ENCODE peak calls at places on chromosomes 4 and X, in eight cellular contexts. B is transverse colon, N is bronchial epithelial cell, A is Panc1, T is A549, P is breast epithelium, G is BE2C, K is OCI-LY7. D is an unnamed sample.

GRCh38 chr4:112119358-112119783 is 25.9 kb upstream of the FAM241A start:
- DNase-seq in K (no peak), A (no peak), N (no peak), T (no peak), P (no peak), B (no peak), G (no peak), D (no peak)

GRCh38 chrX:154374361-154375155 is at the start of gene FLNA:
- DNase-seq in G (peak; percentile 43), A (no peak), N (no peak), T (no peak), B (peak; percentile 58), P (no peak), K (no peak), D (no peak)

GRCh38 chr4:173017802-173018201 is 150.8 kb upstream of the GALNT7 start:
- DNase-seq in N (no peak), K (no peak), T (no peak), A (no peak), B (no peak), G (no peak), P (no peak), D (no peak)

GRCh38 chr4:152436384-152436783 is 99.5 kb downstream of the FBXW7 start:
- DNase-seq in A (no peak), P (no peak), G (no peak), B (no peak), N (no peak), K (peak; percentile 19), T (no peak), D (no peak)

GRCh38 chrX:9581771-9582396 is 117.0 kb downstream of the TBL1X start:
- DNase-seq in G (no peak), A (no peak), P (no peak), B (no peak), N (no peak), T (no peak), K (no peak), D (no peak)

GRCh38 chr4:102429553-102429952 is 71.6 kb upstream of the NFKB1 start:
- DNase-seq in G (no peak), N (peak; percentile 99), B (no peak), K (no peak), A (no peak), T (peak; percentile 90), P (no peak), D (no peak)

GRCh38 chr4:10115657-10116624 is 658 bp downstream of the WDR1 start:
- DNase-seq in N (peak; percentile 53), B (peak; percentile 87), G (no peak), T (peak; percentile 52), K (peak; percentile 70), P (peak; percentile 72), A (no peak), D (no peak)

GRCh38 chr4:152581536-152582160 is 45.8 kb upstream of the FBXW7 start:
- DNase-seq in B (no peak), P (no peak), K (no peak), N (no peak), A (no peak), T (no peak), G (no peak), D (no peak)

GRCh38 chr4:169815606-169816005 is 57.9 kb upstream of the HPF1 start:
- DNase-seq in G (no peak), N (peak; percentile 77), P (no peak), A (no peak), B (no peak), T (peak; percentile 55), K (no peak), D (no peak)

GRCh38 chrX:49251325-49251724 is 13.2 kb downstream of the FOXP3 start:
- DNase-seq in G (no peak), P (no peak), A (no peak), B (no peak), N (no peak), K (no peak), T (no peak), D (no peak)

GRCh38 chr4:107586321-107586720 is 133.7 kb downstream of the PAPSS1 start:
- DNase-seq in P (no peak), K (no peak), A (no peak), T (no peak), G (no peak), N (no peak), B (no peak), D (no peak)
- H3K4me3 ChIP-seq in P (no peak overlapping the region), K (no peak overlapping the region), A (no peak overlapping the region), T (no peak overlapping the region), G (no peak overlapping the region), N (no peak overlapping the region), B (no peak overlapping the region), D (no peak overlapping the region)

GRCh38 chr4:159048166-159048886 is 54.6 kb upstream of the RAPGEF2 start:
- DNase-seq in N (peak; percentile 72), G (peak; percentile 56), K (no peak), P (peak; percentile 57), T (peak; percentile 47), B (peak; percentile 74), A (peak; percentile 15), D (no peak)

GRCh38 chr4:159047478-159048165 is 55.3 kb upstream of the RAPGEF2 start:
- DNase-seq in N (peak; percentile 13), A (no peak), B (no peak), G (no peak), P (no peak), T (no peak), K (no peak), D (no peak)

GRCh38 chr4:159052315-159052714 is 50.6 kb upstream of the RAPGEF2 start:
- DNase-seq in T (no peak), P (no peak), G (no peak), A (no peak), K (no peak), N (no peak), B (no peak), D (no peak)

GRCh38 chr4:159049780-159050375 is 53.0 kb upstream of the RAPGEF2 start:
- DNase-seq in N (no peak), T (no peak), K (no peak), A (no peak), B (no peak), P (no peak), G (no peak), D (no peak)

DNA sequence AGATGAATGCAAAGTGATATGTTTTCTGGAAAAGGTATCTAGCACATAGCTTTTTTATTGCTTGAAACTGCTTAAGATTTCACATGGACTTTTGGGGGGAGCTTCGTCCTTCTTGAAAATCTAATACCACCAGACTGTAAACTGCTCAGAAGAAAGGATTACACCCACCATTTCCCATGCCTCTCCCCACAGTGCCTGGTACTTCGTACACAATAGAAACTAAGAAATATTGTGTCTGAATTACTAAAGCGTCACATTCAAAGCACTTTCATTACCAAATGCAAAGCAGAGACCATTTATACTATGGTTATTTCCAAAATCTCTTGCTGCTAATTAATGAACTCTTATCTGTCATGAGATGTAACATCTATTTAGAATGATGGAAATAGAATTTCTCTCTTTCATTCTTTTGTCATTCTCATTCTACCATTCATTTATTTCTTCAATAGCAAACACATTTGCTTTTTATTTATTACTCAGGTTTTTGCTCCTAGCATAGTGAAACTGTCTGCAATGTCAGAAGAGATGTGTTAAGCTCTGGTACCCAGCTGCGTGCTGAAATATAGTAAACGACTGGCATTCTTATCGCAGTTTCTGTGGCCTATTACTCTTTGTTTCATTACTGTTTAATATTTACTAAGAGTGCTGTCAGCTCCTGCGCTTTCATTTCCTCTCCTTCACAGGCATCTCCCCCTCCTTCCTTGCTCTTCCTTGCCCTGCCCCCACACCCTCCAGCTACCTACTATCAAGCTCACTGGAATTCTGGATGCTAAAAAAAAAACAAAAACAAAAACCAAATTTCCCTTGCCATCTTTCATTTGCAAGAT is 51.4 kb upstream of the RAPGEF2 start:
- DNase-seq in B (no peak), G (no peak), T (no peak), K (no peak), N (no peak), A (no peak), P (no peak), D (no peak)
- H3K4me3 ChIP-seq in B (no peak overlapping the region), G (no peak overlapping the region), T (no peak overlapping the region), K (peak overlapping the region; percentile 22), N (no peak overlapping the region), A (no peak overlapping the region), P (no peak overlapping the region), D (no peak overlapping the region)

GRCh38 chr4:67545199-67545995 is at the start of gene CENPC:
- DNase-seq in P (peak; percentile 93), A (peak; percentile 72), K (peak; percentile 98), B (peak; percentile 97), G (peak; percentile 97), T (peak; percentile 97), N (peak; percentile 93), D (peak; percentile 88)

GRCh38 chr4:67549123-67549522 is 3.8 kb upstream of the CENPC start:
- DNase-seq in T (peak; percentile 29), K (peak; percentile 73), B (no peak), G (no peak), N (peak; percentile 71), P (no peak), A (no peak), D (no peak)

GRCh38 chr4:67542076-67542475 is 3.2 kb downstream of the CENPC start:
- DNase-seq in N (no peak), P (no peak), G (no peak), K (no peak), T (no peak), B (no peak), A (no peak), D (no peak)

GRCh38 chr4:67546971-67547370 is 1.7 kb upstream of the CENPC start:
- DNase-seq in T (no peak), A (no peak), N (no peak), G (no peak), B (no peak), P (no peak), K (no peak), D (no peak)

DNA sequence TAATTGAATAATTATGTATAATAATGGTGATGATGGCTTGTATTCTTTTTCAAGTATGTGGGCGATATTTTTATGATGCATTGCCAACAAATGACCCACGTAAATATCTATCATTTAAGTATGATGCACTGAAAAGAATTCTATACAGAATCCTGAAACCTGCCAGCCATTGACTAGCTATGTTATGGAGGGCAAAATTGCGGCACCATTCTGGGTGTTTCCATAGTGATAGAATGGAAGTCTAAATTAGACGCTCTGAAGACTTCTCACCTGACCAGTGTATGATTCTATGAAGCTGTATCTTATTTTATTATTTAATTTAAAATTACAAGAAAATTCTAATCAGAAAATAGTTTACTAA is 673 bp upstream of the CENPC start:
- DNase-seq in N (no peak), K (peak; percentile 35), P (no peak), B (no peak), G (no peak), A (no peak), T (no peak), D (no peak)
- H3K4me3 ChIP-seq in N (peak overlapping the region; percentile 87), K (peak overlapping the region; percentile 91), P (peak overlapping the region; percentile 79), B (peak overlapping the region; percentile 37), G (peak overlapping the region; percentile 64), A (peak overlapping the region; percentile 95), T (peak overlapping the region; percentile 92), D (no peak overlapping the region)

DNA sequence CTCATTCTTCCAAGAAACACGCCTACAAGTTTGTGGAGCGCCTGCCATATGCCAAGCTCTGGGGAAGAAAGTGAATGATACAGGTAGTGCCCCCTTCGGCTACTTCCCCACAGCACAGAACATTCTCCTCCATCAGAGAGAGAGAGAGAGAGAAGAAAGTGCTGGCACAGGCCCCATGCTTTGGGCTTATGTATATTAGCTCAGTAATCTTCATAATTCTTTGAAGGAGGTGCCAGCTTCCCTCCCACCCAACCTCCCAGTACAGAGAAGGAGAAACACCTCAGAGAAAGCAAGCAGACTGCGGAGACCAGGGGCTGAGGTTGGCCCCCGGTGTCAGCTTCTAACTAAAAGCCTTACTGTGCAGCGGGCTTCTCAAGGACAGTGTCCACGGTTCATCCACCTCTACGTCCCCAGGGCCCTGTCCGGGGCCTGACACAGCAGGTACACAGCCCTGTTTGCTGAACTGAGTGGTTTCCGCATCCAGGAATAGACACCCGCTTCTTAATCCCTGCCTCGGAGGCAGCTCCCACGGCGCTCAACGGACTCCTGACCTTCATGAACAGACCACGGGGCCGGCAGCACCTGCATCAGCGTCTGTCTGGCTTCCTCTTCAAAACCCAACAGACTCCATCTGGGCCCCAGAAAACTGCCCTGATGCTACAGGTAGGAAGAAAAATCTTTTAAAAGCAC is 50.2 kb downstream of the JAKMIP1 start:
- DNase-seq in G (no peak), A (no peak), K (no peak), T (no peak), P (no peak), B (no peak), N (no peak), D (no peak)
- H3K4me3 ChIP-seq in G (no peak overlapping the region), A (no peak overlapping the region), K (no peak overlapping the region), T (no peak overlapping the region), P (no peak overlapping the region), B (no peak overlapping the region), N (no peak overlapping the region), D (no peak overlapping the region)